ENCODE peak calls at places on chromosomes 11 and 22, in nine cellular contexts. One of them, this sample, is unnamed.
A peak's percentile ranks its signal among the peaks of the same experiment; 100 is the strongest.

GRCh38 chr11:57464343-57465181 is 4.2 kb downstream of the RTN4RL2 start:
- DNase-seq in ovary: no peak
- DNase-seq in pancreas: no peak
- DNase-seq in left ventricle myocardium inferior: no peak
- DNase-seq in CD8-positive, alpha-beta T cell: no peak
- DNase-seq in transverse colon: no peak
- DNase-seq in hepatocyte: no peak
- DNase-seq in heart left ventricle: no peak
- DNase-seq in sigmoid colon: no peak
- DNase-seq in this sample: no peak

GRCh38 chr11:17719940-17720795 is 797 bp downstream of the MYOD1 start:
- DNase-seq in ovary: no peak
- DNase-seq in pancreas: no peak
- DNase-seq in left ventricle myocardium inferior: no peak
- DNase-seq in CD8-positive, alpha-beta T cell: no peak
- DNase-seq in transverse colon: no peak
- DNase-seq in hepatocyte: peak; percentile 46
- DNase-seq in heart left ventricle: no peak
- DNase-seq in sigmoid colon: no peak
- DNase-seq in this sample: no peak

GRCh38 chr11:120021391-120021953 is 116.4 kb downstream of the TRIM29 start:
- DNase-seq in ovary: no peak
- DNase-seq in pancreas: no peak
- DNase-seq in left ventricle myocardium inferior: no peak
- DNase-seq in CD8-positive, alpha-beta T cell: no peak
- DNase-seq in transverse colon: no peak
- DNase-seq in hepatocyte: no peak
- DNase-seq in heart left ventricle: no peak
- DNase-seq in sigmoid colon: no peak
- DNase-seq in this sample: no peak

GRCh38 chr22:19872779-19873137 is 18.1 kb upstream of the GNB1L start:
- DNase-seq in ovary: peak; percentile 15
- DNase-seq in pancreas: peak; percentile 61
- DNase-seq in left ventricle myocardium inferior: no peak
- DNase-seq in CD8-positive, alpha-beta T cell: no peak
- DNase-seq in transverse colon: no peak
- DNase-seq in hepatocyte: no peak
- DNase-seq in heart left ventricle: peak; percentile 19
- DNase-seq in sigmoid colon: no peak
- DNase-seq in this sample: no peak

GRCh38 chr22:46865052-46865434 is 102.6 kb downstream of the TBC1D22A start:
- DNase-seq in ovary: no peak
- DNase-seq in pancreas: no peak
- DNase-seq in left ventricle myocardium inferior: no peak
- DNase-seq in CD8-positive, alpha-beta T cell: no peak
- DNase-seq in transverse colon: peak; percentile 19
- DNase-seq in hepatocyte: no peak
- DNase-seq in heart left ventricle: no peak
- DNase-seq in sigmoid colon: no peak
- DNase-seq in this sample: no peak

GRCh38 chr22:21585389-21585788 is 17.9 kb downstream of the UBE2L3 start:
- DNase-seq in ovary: no peak
- DNase-seq in pancreas: no peak
- DNase-seq in left ventricle myocardium inferior: no peak
- DNase-seq in CD8-positive, alpha-beta T cell: no peak
- DNase-seq in transverse colon: no peak
- DNase-seq in hepatocyte: no peak
- DNase-seq in heart left ventricle: no peak
- DNase-seq in sigmoid colon: no peak
- DNase-seq in this sample: no peak

GRCh38 chr11:120907971-120908370 is 115.9 kb upstream of the TBCEL start:
- DNase-seq in ovary: no peak
- DNase-seq in pancreas: no peak
- DNase-seq in left ventricle myocardium inferior: no peak
- DNase-seq in CD8-positive, alpha-beta T cell: no peak
- DNase-seq in transverse colon: no peak
- DNase-seq in hepatocyte: no peak
- DNase-seq in heart left ventricle: no peak
- DNase-seq in sigmoid colon: no peak
- DNase-seq in this sample: no peak

GRCh38 chr11:74226907-74227306 is 55.8 kb downstream of the PPME1 start:
- DNase-seq in ovary: no peak
- DNase-seq in pancreas: no peak
- DNase-seq in left ventricle myocardium inferior: no peak
- DNase-seq in CD8-positive, alpha-beta T cell: no peak
- DNase-seq in transverse colon: no peak
- DNase-seq in hepatocyte: no peak
- DNase-seq in heart left ventricle: no peak
- DNase-seq in sigmoid colon: no peak
- DNase-seq in this sample: no peak

GRCh38 chr11:69791266-69791665 is 16.1 kb upstream of the FGF4 start:
- DNase-seq in ovary: no peak
- DNase-seq in pancreas: no peak
- DNase-seq in left ventricle myocardium inferior: no peak
- DNase-seq in CD8-positive, alpha-beta T cell: no peak
- DNase-seq in transverse colon: no peak
- DNase-seq in hepatocyte: peak; percentile 31
- DNase-seq in heart left ventricle: no peak
- DNase-seq in sigmoid colon: no peak
- DNase-seq in this sample: no peak

GRCh38 chr11:120029321-120029720 is 108.6 kb downstream of the TRIM29 start:
- DNase-seq in ovary: no peak
- DNase-seq in pancreas: no peak
- DNase-seq in left ventricle myocardium inferior: no peak
- DNase-seq in CD8-positive, alpha-beta T cell: no peak
- DNase-seq in transverse colon: no peak
- DNase-seq in hepatocyte: no peak
- DNase-seq in heart left ventricle: no peak
- DNase-seq in sigmoid colon: no peak
- DNase-seq in this sample: no peak

GRCh38 chr11:118953265-118953664 is 2.8 kb upstream of the UPK2 start:
- DNase-seq in ovary: no peak
- DNase-seq in pancreas: peak; percentile 10
- DNase-seq in left ventricle myocardium inferior: no peak
- DNase-seq in CD8-positive, alpha-beta T cell: no peak
- DNase-seq in transverse colon: no peak
- DNase-seq in hepatocyte: no peak
- DNase-seq in heart left ventricle: no peak
- DNase-seq in sigmoid colon: no peak
- DNase-seq in this sample: no peak

GRCh38 chr11:112588252-112588668 is 327.6 kb upstream of the PLET1 start:
- DNase-seq in ovary: peak; percentile 72
- DNase-seq in pancreas: no peak
- DNase-seq in left ventricle myocardium inferior: peak; percentile 35
- DNase-seq in CD8-positive, alpha-beta T cell: no peak
- DNase-seq in transverse colon: peak; percentile 44
- DNase-seq in hepatocyte: peak; percentile 92
- DNase-seq in heart left ventricle: peak; percentile 66
- DNase-seq in sigmoid colon: peak; percentile 88
- DNase-seq in this sample: peak; percentile 43

GRCh38 chr11:14267861-14268635 is 90.9 kb downstream of the RRAS2 start:
- DNase-seq in ovary: no peak
- DNase-seq in pancreas: no peak
- DNase-seq in left ventricle myocardium inferior: no peak
- DNase-seq in CD8-positive, alpha-beta T cell: no peak
- DNase-seq in transverse colon: no peak
- DNase-seq in hepatocyte: no peak
- DNase-seq in heart left ventricle: no peak
- DNase-seq in sigmoid colon: no peak
- DNase-seq in this sample: no peak

GRCh38 chr11:14275081-14275480 is 83.9 kb downstream of the RRAS2 start:
- DNase-seq in ovary: no peak
- DNase-seq in pancreas: no peak
- DNase-seq in left ventricle myocardium inferior: no peak
- DNase-seq in CD8-positive, alpha-beta T cell: no peak
- DNase-seq in transverse colon: no peak
- DNase-seq in hepatocyte: no peak
- DNase-seq in heart left ventricle: no peak
- DNase-seq in sigmoid colon: no peak
- DNase-seq in this sample: no peak

GRCh38 chr11:14273885-14274284 is 85.1 kb downstream of the RRAS2 start:
- DNase-seq in ovary: no peak
- DNase-seq in pancreas: no peak
- DNase-seq in left ventricle myocardium inferior: no peak
- DNase-seq in CD8-positive, alpha-beta T cell: no peak
- DNase-seq in transverse colon: no peak
- DNase-seq in hepatocyte: no peak
- DNase-seq in heart left ventricle: no peak
- DNase-seq in sigmoid colon: no peak
- DNase-seq in this sample: no peak

GRCh38 chr11:14269956-14270355 is 89.0 kb downstream of the RRAS2 start:
- DNase-seq in ovary: no peak
- DNase-seq in pancreas: no peak
- DNase-seq in left ventricle myocardium inferior: no peak
- DNase-seq in CD8-positive, alpha-beta T cell: no peak
- DNase-seq in transverse colon: no peak
- DNase-seq in hepatocyte: no peak
- DNase-seq in heart left ventricle: no peak
- DNase-seq in sigmoid colon: no peak
- DNase-seq in this sample: no peak

GRCh38 chr11:14270690-14271542 is 88.1 kb downstream of the RRAS2 start:
- DNase-seq in ovary: no peak
- DNase-seq in pancreas: no peak
- DNase-seq in left ventricle myocardium inferior: no peak
- DNase-seq in CD8-positive, alpha-beta T cell: no peak
- DNase-seq in transverse colon: no peak
- DNase-seq in hepatocyte: no peak
- DNase-seq in heart left ventricle: no peak
- DNase-seq in sigmoid colon: no peak
- DNase-seq in this sample: no peak
- H3K4me3 ChIP-seq in ovary: no peak overlapping the region
- H3K4me3 ChIP-seq in pancreas: no peak overlapping the region
- H3K4me3 ChIP-seq in left ventricle myocardium inferior: no peak overlapping the region
- H3K4me3 ChIP-seq in CD8-positive, alpha-beta T cell: no peak overlapping the region
- H3K4me3 ChIP-seq in transverse colon: no peak overlapping the region
- H3K4me3 ChIP-seq in hepatocyte: no peak overlapping the region
- H3K4me3 ChIP-seq in heart left ventricle: no peak overlapping the region
- H3K4me3 ChIP-seq in sigmoid colon: no peak overlapping the region
- H3K4me3 ChIP-seq in this sample: no peak overlapping the region

DNA sequence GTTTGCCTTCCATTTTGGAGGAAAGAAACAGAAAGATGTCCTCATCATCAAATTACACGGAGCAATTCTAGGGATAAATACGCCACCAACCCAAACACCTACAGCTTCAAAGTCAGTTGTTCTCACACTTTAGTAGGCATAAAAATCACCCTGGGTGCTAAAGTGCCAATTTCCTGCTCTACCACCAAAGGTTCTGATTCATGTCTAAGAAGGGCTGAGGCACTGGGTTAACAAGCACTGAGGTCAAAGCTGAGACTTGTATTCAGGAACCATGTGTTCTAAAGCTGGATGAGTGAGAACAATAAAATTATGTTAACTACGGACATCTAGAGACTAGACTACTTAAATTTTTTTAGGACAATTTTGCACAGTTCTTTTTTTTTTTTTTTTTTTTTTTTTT is 127.6 kb downstream of the MPPED2 start:
- DNase-seq in ovary: no peak
- DNase-seq in pancreas: no peak
- DNase-seq in left ventricle myocardium inferior: no peak
- DNase-seq in CD8-positive, alpha-beta T cell: no peak
- DNase-seq in transverse colon: no peak
- DNase-seq in hepatocyte: no peak
- DNase-seq in heart left ventricle: no peak
- DNase-seq in sigmoid colon: no peak
- DNase-seq in this sample: no peak
- TF ChIP-seq CTCF in ovary: no peak
- TF ChIP-seq CTCF in pancreas: no peak
- TF ChIP-seq CTCF in left ventricle myocardium inferior: no peak
- TF ChIP-seq CTCF in CD8-positive, alpha-beta T cell: no peak
- TF ChIP-seq CTCF in transverse colon: no peak
- TF ChIP-seq CTCF in hepatocyte: no peak
- TF ChIP-seq CTCF in heart left ventricle: no peak
- TF ChIP-seq CTCF in sigmoid colon: no peak
- TF ChIP-seq CTCF in this sample: no peak

DNA sequence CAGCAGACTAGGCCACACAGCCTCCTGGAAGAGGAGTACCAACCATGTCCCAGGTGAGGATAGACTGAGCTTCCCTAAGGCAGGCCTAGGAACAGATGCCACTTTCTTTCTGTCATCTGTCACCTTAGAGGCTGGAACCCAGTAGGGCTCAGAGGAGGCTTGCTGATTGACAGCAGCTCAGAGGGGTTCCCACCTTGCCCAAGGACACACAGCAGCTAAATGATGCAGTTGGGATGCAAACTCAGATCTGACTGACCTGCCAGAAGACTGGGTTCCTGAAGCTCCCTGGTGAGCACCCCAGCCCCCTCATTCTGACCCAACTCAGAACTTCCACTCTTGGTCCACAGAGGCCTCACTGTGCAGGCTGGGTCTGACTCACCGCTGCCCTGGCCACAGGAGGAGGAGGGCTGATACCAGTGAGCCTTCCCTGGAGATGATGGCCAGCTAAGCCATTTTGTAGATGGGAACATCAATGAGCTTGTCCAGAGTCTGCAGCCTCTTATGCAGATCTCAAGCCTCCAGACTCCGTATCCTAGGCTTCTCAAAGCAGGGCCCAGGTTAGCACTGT is 14.0 kb downstream of the CAPN5 start:
- DNase-seq in ovary: peak; percentile 12
- DNase-seq in pancreas: no peak
- DNase-seq in left ventricle myocardium inferior: no peak
- DNase-seq in CD8-positive, alpha-beta T cell: no peak
- DNase-seq in transverse colon: peak; percentile 8
- DNase-seq in hepatocyte: no peak
- DNase-seq in heart left ventricle: peak; percentile 25
- DNase-seq in sigmoid colon: peak; percentile 49
- DNase-seq in this sample: no peak
- H3K4me1 ChIP-seq in ovary: peaks cover 12% of the 10 kb centered on the region
- H3K4me1 ChIP-seq in pancreas: no peaks in the 10 kb centered on the region
- H3K4me1 ChIP-seq in left ventricle myocardium inferior: peaks cover 16% of the 10 kb centered on the region
- H3K4me1 ChIP-seq in CD8-positive, alpha-beta T cell: peaks cover 25% of the 10 kb centered on the region
- H3K4me1 ChIP-seq in transverse colon: peaks cover 20% of the 10 kb centered on the region
- H3K4me1 ChIP-seq in hepatocyte: peaks cover 18% of the 10 kb centered on the region
- H3K4me1 ChIP-seq in heart left ventricle: peaks cover 10% of the 10 kb centered on the region
- H3K4me1 ChIP-seq in sigmoid colon: peaks cover 2% of the 10 kb centered on the region
- H3K4me1 ChIP-seq in this sample: no peaks in the 10 kb centered on the region

GRCh38 chr11:111231836-111232235 is 13.7 kb upstream of the POU2AF2 start:
- DNase-seq in ovary: no peak
- DNase-seq in pancreas: no peak
- DNase-seq in left ventricle myocardium inferior: no peak
- DNase-seq in CD8-positive, alpha-beta T cell: no peak
- DNase-seq in transverse colon: no peak
- DNase-seq in hepatocyte: no peak
- DNase-seq in heart left ventricle: no peak
- DNase-seq in sigmoid colon: no peak
- DNase-seq in this sample: no peak

GRCh38 chr11:111225871-111226270 is 19.7 kb upstream of the POU2AF2 start:
- DNase-seq in ovary: no peak
- DNase-seq in pancreas: no peak
- DNase-seq in left ventricle myocardium inferior: no peak
- DNase-seq in CD8-positive, alpha-beta T cell: no peak
- DNase-seq in transverse colon: no peak
- DNase-seq in hepatocyte: no peak
- DNase-seq in heart left ventricle: no peak
- DNase-seq in sigmoid colon: no peak
- DNase-seq in this sample: no peak

GRCh38 chr11:111229604-111230003 is 15.9 kb upstream of the POU2AF2 start:
- DNase-seq in ovary: no peak
- DNase-seq in pancreas: no peak
- DNase-seq in left ventricle myocardium inferior: no peak
- DNase-seq in CD8-positive, alpha-beta T cell: no peak
- DNase-seq in transverse colon: no peak
- DNase-seq in hepatocyte: no peak
- DNase-seq in heart left ventricle: no peak
- DNase-seq in sigmoid colon: no peak
- DNase-seq in this sample: no peak

GRCh38 chr11:111230122-111230465 is 15.4 kb upstream of the POU2AF2 start:
- DNase-seq in ovary: no peak
- DNase-seq in pancreas: no peak
- DNase-seq in left ventricle myocardium inferior: no peak
- DNase-seq in CD8-positive, alpha-beta T cell: no peak
- DNase-seq in transverse colon: no peak
- DNase-seq in hepatocyte: no peak
- DNase-seq in heart left ventricle: no peak
- DNase-seq in sigmoid colon: no peak
- DNase-seq in this sample: no peak
- H3K4me3 ChIP-seq in ovary: no peak overlapping the region
- H3K4me3 ChIP-seq in pancreas: no peak overlapping the region
- H3K4me3 ChIP-seq in left ventricle myocardium inferior: peak overlapping the region; percentile 62
- H3K4me3 ChIP-seq in CD8-positive, alpha-beta T cell: peak overlapping the region; percentile 6
- H3K4me3 ChIP-seq in transverse colon: peak overlapping the region; percentile 61
- H3K4me3 ChIP-seq in hepatocyte: no peak overlapping the region
- H3K4me3 ChIP-seq in heart left ventricle: no peak overlapping the region
- H3K4me3 ChIP-seq in sigmoid colon: no peak overlapping the region
- H3K4me3 ChIP-seq in this sample: peak overlapping the region; percentile 68